ENCODE peak calls at places on chromosomes 4 and X, in six cellular contexts. S is neuronal stem cell, U is H1, F is IMR-90, H is trophoblast cell, E is mesenchymal stem cell. V is an unnamed sample. For H3K36me3, the result is how much of the 10 kb centered on the place peaks cover.

GRCh38 chrX:123807825-123808416 is 51.9 kb upstream of the XIAP start:
- DNase-seq in H (no peak), U (no peak), S (no peak), F (peak), E (no peak), V (no peak)

GRCh38 chrX:153685751-153686676 is 1.7 kb upstream of the SLC6A8 start:
- DNase-seq in U (peak), S (no peak), H (no peak), E (no peak), F (no peak), V (no peak)

GRCh38 chr4:27398911-27399310 is 538.3 kb downstream of the STIM2 start:
- DNase-seq in F (no peak), E (peak), H (no peak), U (no peak), S (no peak), V (no peak)

GRCh38 chr4:56752985-56753384 is 68.5 kb downstream of the SPINK2 start:
- DNase-seq in H (peak), U (no peak), S (no peak), E (no peak), F (no peak), V (peak)

GRCh38 chrX:54007682-54008081 is 36.6 kb downstream of the PHF8 start:
- DNase-seq in S (no peak), U (no peak), H (no peak), E (no peak), F (no peak), V (no peak)

GRCh38 chrX:48714573-48714972 is 18.0 kb downstream of the SUV39H1 start:
- DNase-seq in E (no peak), H (no peak), S (no peak), U (no peak), F (peak), V (no peak)

GRCh38 chrX:97102938-97103337 is 219.2 kb downstream of the RPA4 start:
- DNase-seq in U (no peak), E (no peak), H (no peak), F (no peak), S (no peak), V (no peak)

GRCh38 chr4:25345880-25346279 is 31.2 kb upstream of the ANAPC4 start:
- DNase-seq in U (no peak), S (no peak), H (no peak), E (no peak), F (no peak), V (no peak)

GRCh38 chrX:143536176-143536575 is 18.9 kb upstream of the SPANXN3 start:
- DNase-seq in E (no peak), H (no peak), U (no peak), S (no peak), F (no peak), V (no peak)

GRCh38 chrX:105837227-105837626 is 14.9 kb downstream of the NRK start:
- DNase-seq in U (no peak), H (no peak), S (no peak), E (peak), F (peak), V (no peak)

GRCh38 chrX:151384807-151385206 is 12.2 kb upstream of the VMA21 start:
- DNase-seq in F (no peak), U (no peak), S (no peak), H (no peak), E (no peak), V (no peak)

GRCh38 chr4:30330894-30331652 is 389.1 kb upstream of the PCDH7 start:
- DNase-seq in E (no peak), H (no peak), S (no peak), F (no peak), U (no peak), V (peak)

GRCh38 chr4:114921790-114922581 is 191.4 kb downstream of the NDST4 start:
- DNase-seq in H (no peak), E (no peak), F (no peak), U (peak), S (no peak), V (peak)

GRCh38 chr4:24172406-24172805 is 282.6 kb upstream of the PPARGC1A start:
- DNase-seq in H (peak), U (no peak), F (no peak), E (no peak), S (no peak), V (no peak)

GRCh38 chrX:118383120-118383519 is 37.2 kb downstream of the WDR44 start:
- DNase-seq in S (no peak), F (no peak), E (no peak), H (no peak), U (no peak), V (no peak)

GRCh38 chr4:105236202-105236916 is 89.7 kb downstream of the TET2 start:
- DNase-seq in H (no peak), E (no peak), F (no peak), S (no peak), U (no peak), V (no peak)

GRCh38 chrX:48676893-48677270 is 6.7 kb upstream of the WAS start:
- DNase-seq in U (no peak), S (no peak), H (peak), E (no peak), F (no peak), V (peak)

GRCh38 chrX:107826286-107827136 is 845 bp downstream of the MID2 start:
- DNase-seq in E (peak), H (peak), S (peak), U (no peak), F (peak), V (peak)

GRCh38 chrX:134619838-134620237 is 38.4 kb downstream of the PLAC1 start:
- DNase-seq in H (peak), U (no peak), F (no peak), S (no peak), E (no peak), V (no peak)

GRCh38 chr4:156889616-156890594 is 81.7 kb downstream of the PDGFC start:
- DNase-seq in U (no peak), E (peak), F (peak), H (peak), S (no peak), V (no peak)

GRCh38 chrX:103664363-103664762 is 22.1 kb downstream of the MORF4L2 start:
- DNase-seq in E (no peak), F (no peak), H (no peak), S (no peak), U (peak), V (no peak)

GRCh38 chrX:119272882-119273806 is 37.1 kb downstream of the PGRMC1 start:
- DNase-seq in S (peak), H (peak), E (peak), F (peak), U (peak), V (peak)

GRCh38 chrX:141936080-141936479 is 32.4 kb downstream of the MAGEC1 start:
- DNase-seq in H (no peak), S (no peak), F (no peak), U (no peak), E (no peak), V (peak)

GRCh38 chr4:75679876-75680575 is 6.8 kb upstream of the G3BP2 start:
- DNase-seq in F (no peak), U (no peak), H (no peak), E (no peak), S (no peak), V (no peak)

DNA sequence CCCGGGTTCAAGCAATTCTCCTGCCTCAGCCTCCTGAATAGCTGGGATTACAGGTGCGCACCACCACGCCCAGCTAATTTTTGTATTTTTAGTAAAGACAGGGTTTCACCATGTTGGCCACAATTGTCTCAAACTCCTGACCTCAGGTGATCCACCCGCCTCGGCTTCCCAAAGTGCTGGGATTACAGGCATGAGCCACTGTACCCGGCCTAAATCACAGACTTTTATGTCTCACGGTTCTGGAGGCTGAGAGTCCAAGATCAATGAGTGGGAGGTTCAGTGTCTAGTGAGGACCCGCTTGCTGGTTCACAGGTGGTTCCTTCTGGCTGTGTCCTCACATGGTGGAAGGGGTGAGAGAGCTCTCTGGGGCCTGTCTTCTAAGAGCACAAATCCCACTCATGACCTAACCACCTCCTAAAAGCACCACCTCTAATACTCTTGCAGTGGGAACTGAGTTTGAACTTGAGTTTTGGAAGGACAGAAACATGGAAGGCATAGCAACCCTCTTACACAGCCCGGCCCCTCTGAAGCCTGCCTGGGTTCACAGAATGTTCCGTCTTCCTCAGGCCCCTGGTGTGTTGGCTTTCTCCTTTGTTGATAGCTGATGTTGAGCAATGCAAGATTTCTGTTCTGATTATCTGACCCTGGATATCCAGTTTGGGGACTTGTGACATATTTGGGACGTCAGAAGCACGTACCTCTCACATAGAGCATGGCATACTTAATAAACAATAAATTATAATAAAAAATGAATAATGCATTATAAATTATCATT is 1.9 kb upstream of the AKAP17A start:
- DNase-seq in E (no peak), S (no peak), U (peak), H (peak), F (no peak), V (peak)
- H2AK5ac ChIP-seq in E (no peak), S (no peak), U (peak), H (no peak), F (no peak), V (no peak)

GRCh38 chrX:147945286-147945685 is 33.6 kb downstream of the FMR1 start:
- DNase-seq in F (no peak), H (no peak), U (no peak), E (no peak), S (no peak), V (no peak)
- H3K36me3 ChIP-seq in F (under half), H (under half), U (under half), E (half or more), S (under half), V (under half)

DNA sequence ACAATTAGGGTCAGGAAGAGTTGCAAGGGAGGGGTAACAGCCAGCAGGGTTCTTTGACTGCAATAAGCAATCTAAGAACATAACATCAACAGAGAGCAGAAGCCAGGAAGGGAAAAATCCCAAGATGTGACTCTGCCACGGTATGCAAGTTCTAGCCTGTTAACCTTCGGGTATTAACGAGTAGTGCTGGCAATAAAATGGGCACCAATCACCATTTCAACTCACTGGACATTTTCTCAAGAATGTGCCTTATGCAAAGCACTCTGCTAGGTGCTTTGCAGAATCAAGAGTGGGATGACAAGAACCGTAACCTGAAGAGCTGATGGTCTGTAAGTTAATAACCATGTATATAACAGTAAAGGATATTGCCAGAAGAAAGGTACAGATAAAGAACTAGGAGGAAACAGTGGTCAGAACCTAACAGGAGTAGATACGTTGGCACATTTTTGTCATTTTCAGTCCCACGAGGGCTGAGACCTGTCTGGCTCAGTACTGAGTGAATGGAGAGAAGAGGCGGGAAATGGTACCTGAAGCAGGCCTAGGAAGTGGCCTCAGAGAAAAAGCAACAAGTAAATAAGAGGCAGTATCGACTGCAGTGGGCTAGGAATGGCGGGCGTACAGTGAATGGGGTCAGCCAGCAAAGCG is 2.7 kb downstream of the ELOVL6 start:
- DNase-seq in E (peak), F (peak), H (no peak), S (no peak), U (no peak), V (peak)
- H4K8ac ChIP-seq in E (peak), F (peak), H (peak), S (no peak), U (peak), V (peak)

GRCh38 chrX:40988100-40988499 is 97.1 kb upstream of the USP9X start:
- DNase-seq in S (no peak), E (no peak), H (no peak), U (no peak), F (no peak), V (no peak)

GRCh38 chrX:40984962-40985361 is 100.3 kb upstream of the USP9X start:
- DNase-seq in E (no peak), F (no peak), U (no peak), S (no peak), H (no peak), V (no peak)

GRCh38 chrX:40987413-40987812 is 97.8 kb upstream of the USP9X start:
- DNase-seq in S (no peak), F (no peak), U (no peak), E (no peak), H (no peak), V (peak)
- H2AK5ac ChIP-seq in S (no peak), F (no peak), U (no peak), E (no peak), H (no peak), V (no peak)

V was measured in mesendoderm.